ENCODE peak calls at places on chromosomes 1 and 21, in six cellular contexts. Z, M, D, B, W and P are unnamed samples.

GRCh38 chr1:66685265-66685664 is 67.0 kb upstream of the DYNLT5 start:
- DNase-seq in Z (no peak), M (peak), D (no peak), B (no peak), W (no peak), P (peak)

GRCh38 chr1:157189096-157189495 is 50.9 kb upstream of the ETV3 start:
- DNase-seq in Z (no peak), M (no peak), D (no peak), B (no peak), W (no peak), P (no peak)

GRCh38 chr1:177983824-177984528 is 14.1 kb upstream of the SEC16B start:
- DNase-seq in Z (peak), M (peak), D (peak), B (peak), W (peak), P (peak)

GRCh38 chr1:230153655-230154296 is 86.7 kb downstream of the GALNT2 start:
- DNase-seq in Z (no peak), M (peak), D (peak), B (no peak), W (peak), P (peak)

GRCh38 chr1:68953316-68953715 is 456.4 kb upstream of the DEPDC1 start:
- DNase-seq in Z (no peak), M (no peak), D (no peak), B (no peak), W (no peak), P (peak)

GRCh38 chr21:41043008-41043407 is 125.0 kb upstream of the BACE2 start:
- DNase-seq in Z (no peak), M (no peak), D (no peak), B (no peak), W (no peak), P (no peak)

GRCh38 chr1:3384407-3384806 is 70.1 kb upstream of the ARHGEF16 start:
- DNase-seq in Z (no peak), M (no peak), D (no peak), B (no peak), W (no peak), P (no peak)

GRCh38 chr1:228850141-228851100 is 115.1 kb downstream of the RHOU start:
- DNase-seq in Z (no peak), M (no peak), D (no peak), B (no peak), W (no peak), P (no peak)

GRCh38 chr21:23853796-23854379 is 1753.4 kb downstream of the MRPL39 start:
- DNase-seq in Z (peak), M (peak), D (peak), B (no peak), W (peak), P (peak)

GRCh38 chr1:201543871-201544521 is 5.1 kb downstream of the NAV1 start:
- DNase-seq in Z (no peak), M (no peak), D (peak), B (no peak), W (no peak), P (no peak)

GRCh38 chr21:28791595-28792282 is 200.9 kb downstream of the LTN1 start:
- DNase-seq in Z (no peak), M (no peak), D (no peak), B (no peak), W (no peak), P (no peak)

GRCh38 chr1:110112143-110112542 is at the start of gene UBL4B:
- DNase-seq in Z (no peak), M (no peak), D (no peak), B (no peak), W (no peak), P (no peak)

GRCh38 chr1:77031101-77031662 is 163.9 kb downstream of the ST6GALNAC5 start:
- DNase-seq in Z (no peak), M (peak), D (peak), B (peak), W (peak), P (peak)

GRCh38 chr1:201714542-201715276 is 114.2 kb upstream of the IPO9 start:
- DNase-seq in Z (no peak), M (peak), D (peak), B (peak), W (peak), P (peak)

GRCh38 chr1:48030696-48031365 is 33.6 kb upstream of the TRABD2B start:
- DNase-seq in Z (no peak), M (no peak), D (no peak), B (no peak), W (no peak), P (no peak)

GRCh38 chr1:213070399-213070798 is 19.4 kb downstream of the RPS6KC1 start:
- DNase-seq in Z (peak), M (peak), D (peak), B (no peak), W (peak), P (peak)

GRCh38 chr1:20742671-20743070 is 10.2 kb upstream of the SH2D5 start:
- DNase-seq in Z (no peak), M (no peak), D (no peak), B (no peak), W (no peak), P (peak)

GRCh38 chr1:225318706-225319575 is 108.9 kb downstream of the LBR start:
- DNase-seq in Z (peak), M (peak), D (peak), B (peak), W (peak), P (peak)

GRCh38 chr1:220928725-220929297 is 49.6 kb downstream of the HLX start:
- DNase-seq in Z (no peak), M (no peak), D (no peak), B (no peak), W (no peak), P (peak)

GRCh38 chr1:172390620-172391491 is 29.6 kb upstream of the C1orf105 start:
- DNase-seq in Z (no peak), M (no peak), D (no peak), B (no peak), W (peak), P (no peak)

GRCh38 chr1:200279810-200280411 is 129.9 kb downstream of the ZNF281 start:
- DNase-seq in Z (peak), M (peak), D (peak), B (no peak), W (peak), P (peak)

GRCh38 chr1:172293379-172293778 is 127.1 kb upstream of the C1orf105 start:
- DNase-seq in Z (no peak), M (peak), D (peak), B (no peak), W (no peak), P (no peak)

GRCh38 chr1:970973-971730 is 4.9 kb downstream of the PLEKHN1 start:
- DNase-seq in Z (no peak), M (no peak), D (no peak), B (no peak), W (peak), P (no peak)

GRCh38 chr1:107974090-107974489 is 9.1 kb upstream of the VAV3 start:
- DNase-seq in Z (no peak), M (no peak), D (no peak), B (no peak), W (no peak), P (no peak)

GRCh38 chr1:44406761-44407429 is 1.8 kb downstream of the RNF220 start:
- DNase-seq in Z (peak), M (no peak), D (no peak), B (no peak), W (no peak), P (no peak)

GRCh38 chr1:44408181-44409018 is 3.3 kb downstream of the RNF220 start:
- DNase-seq in Z (no peak), M (no peak), D (peak), B (no peak), W (no peak), P (no peak)

GRCh38 chr1:44407430-44408180 is 2.5 kb downstream of the RNF220 start:
- DNase-seq in Z (peak), M (no peak), D (no peak), B (no peak), W (no peak), P (no peak)

GRCh38 chr1:44409741-44410140 is 4.7 kb downstream of the RNF220 start:
- DNase-seq in Z (no peak), M (no peak), D (no peak), B (no peak), W (no peak), P (no peak)

DNA sequence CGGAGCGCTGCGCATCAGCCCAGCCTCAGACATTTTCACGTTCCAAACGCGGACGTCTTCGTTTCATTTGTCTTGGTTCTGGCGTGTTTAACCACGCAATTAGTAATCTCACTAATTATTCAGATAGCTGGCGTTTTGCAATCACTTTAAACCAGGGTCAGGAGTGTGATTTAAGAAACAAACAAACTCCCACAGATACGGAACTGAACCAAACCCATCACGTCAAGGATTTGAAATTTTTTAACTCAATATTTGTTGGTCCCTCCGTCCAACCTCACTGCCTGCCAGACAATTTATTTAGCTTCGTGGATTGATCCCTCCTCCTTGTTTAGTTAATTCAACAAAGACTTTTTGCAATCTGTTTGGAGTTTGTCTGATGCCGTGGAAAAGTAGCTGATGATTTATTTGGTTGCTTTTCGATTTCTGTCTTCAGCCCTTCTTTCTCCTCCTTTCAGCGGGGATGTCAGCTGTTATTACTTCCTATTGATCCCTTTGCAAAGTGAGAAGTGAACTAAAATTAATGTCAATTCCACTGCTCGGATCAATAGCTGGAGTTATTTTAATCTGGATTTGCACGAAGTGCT is 4.1 kb downstream of the RNF220 start:
- DNase-seq in Z (no peak), M (no peak), D (no peak), B (no peak), W (no peak), P (no peak)
- TF ChIP-seq CTCF in Z (no peak), M (no peak), D (no peak), B (no peak), W (no peak), P (no peak)

GRCh38 chr1:46399307-46399706 is 5.2 kb downstream of the FAAH start:
- DNase-seq in Z (peak), M (no peak), D (no peak), B (no peak), W (no peak), P (no peak)

GRCh38 chr1:46393510-46393909 is 607 bp upstream of the FAAH start:
- DNase-seq in Z (peak), M (no peak), D (no peak), B (no peak), W (no peak), P (no peak)

GRCh38 chr1:46394872-46395465 is 852 bp downstream of the FAAH start:
- DNase-seq in Z (no peak), M (no peak), D (no peak), B (no peak), W (no peak), P (peak)

GRCh38 chr1:46396429-46397398 is 2.6 kb downstream of the FAAH start:
- DNase-seq in Z (peak), M (no peak), D (no peak), B (no peak), W (peak), P (no peak)

GRCh38 chr1:46394108-46394871 is at the start of gene FAAH:
- DNase-seq in Z (peak), M (peak), D (peak), B (peak), W (peak), P (peak)
- H3K4me3 ChIP-seq in Z (no peak), M (peak), D (peak), B (peak), W (peak), P (no peak)

DNA sequence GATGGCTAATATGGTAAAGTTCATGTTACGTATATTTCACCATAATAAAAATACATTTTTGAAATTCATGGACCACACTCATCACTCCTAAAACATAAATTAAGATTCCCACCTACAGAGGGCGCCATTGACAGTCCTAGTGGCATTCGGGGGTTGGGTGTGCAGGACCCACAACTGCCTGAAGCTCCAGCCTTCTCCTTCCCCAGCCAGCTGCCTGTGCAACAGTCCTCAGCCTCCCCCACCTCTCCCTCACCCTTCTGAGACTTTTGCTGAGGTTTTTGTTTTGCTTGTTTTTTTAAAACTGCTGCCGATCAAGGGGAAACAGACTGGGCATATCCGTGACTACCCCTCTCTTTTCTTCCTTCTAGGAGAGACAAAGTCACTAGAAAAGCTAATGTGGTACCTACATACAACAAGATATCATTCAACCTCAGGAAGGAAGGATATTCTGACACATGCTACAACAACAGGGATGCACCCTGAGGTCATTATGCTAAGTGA is 9.3 kb upstream of the EVA1C start:
- DNase-seq in Z (peak), M (peak), D (peak), B (no peak), W (peak), P (peak)
- TF ChIP-seq CTCF in Z (peak), M (peak), D (peak), B (peak), W (peak), P (peak)

GRCh38 chr21:18356801-18357200 is 46.8 kb downstream of the TMPRSS15 start:
- DNase-seq in Z (no peak), M (no peak), D (no peak), B (no peak), W (no peak), P (no peak)
- H3K4me3 ChIP-seq in Z (no peak), M (no peak), D (no peak), B (no peak), W (no peak), P (no peak)

GRCh38 chr1:31714442-31715096 is 10.8 kb upstream of the COL16A1 start:
- DNase-seq in Z (peak), M (peak), D (peak), B (no peak), W (peak), P (peak)

GRCh38 chr1:31715873-31716220 is 12.0 kb upstream of the COL16A1 start:
- DNase-seq in Z (peak), M (no peak), D (no peak), B (no peak), W (no peak), P (no peak)

GRCh38 chr1:31715097-31715872 is 11.5 kb upstream of the COL16A1 start:
- DNase-seq in Z (peak), M (peak), D (peak), B (no peak), W (peak), P (peak)

GRCh38 chr1:31712041-31712440 is 8.2 kb upstream of the COL16A1 start:
- DNase-seq in Z (no peak), M (peak), D (peak), B (no peak), W (no peak), P (no peak)

DNA sequence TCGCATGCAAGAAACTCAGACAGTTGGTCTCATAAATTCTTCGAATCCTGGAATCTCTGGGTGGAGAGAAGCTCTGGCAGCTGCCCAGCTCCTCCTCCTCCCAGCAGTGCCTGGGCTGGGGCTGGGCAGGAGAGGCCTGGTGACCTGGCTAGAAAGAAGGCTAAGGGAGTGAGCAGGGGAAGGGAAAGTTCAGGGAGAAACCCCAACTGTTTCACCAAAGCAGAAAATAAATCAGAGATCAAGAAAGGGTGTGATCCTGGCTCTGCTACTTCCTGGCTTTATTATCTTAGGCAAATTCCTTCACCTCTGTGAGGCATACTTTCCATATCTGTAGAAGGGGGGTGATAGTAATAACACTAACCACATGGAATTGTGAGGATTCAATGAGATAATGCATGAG is 8.8 kb upstream of the COL16A1 start:
- DNase-seq in Z (no peak), M (peak), D (peak), B (no peak), W (peak), P (peak)
- TF ChIP-seq CTCF in Z (no peak), M (no peak), D (no peak), B (no peak), W (no peak), P (no peak)

GRCh38 chr1:36522461-36523229 is 39.9 kb upstream of the CSF3R start:
- DNase-seq in Z (no peak), M (no peak), D (no peak), B (no peak), W (no peak), P (no peak)

GRCh38 chr1:36522021-36522420 is 39.3 kb upstream of the CSF3R start:
- DNase-seq in Z (no peak), M (no peak), D (no peak), B (no peak), W (no peak), P (no peak)

GRCh38 chr1:36520056-36520455 is 37.3 kb upstream of the CSF3R start:
- DNase-seq in Z (no peak), M (no peak), D (no peak), B (no peak), W (no peak), P (no peak)

GRCh38 chr1:36523230-36523495 is 40.5 kb upstream of the CSF3R start:
- DNase-seq in Z (no peak), M (no peak), D (no peak), B (no peak), W (no peak), P (no peak)

DNA sequence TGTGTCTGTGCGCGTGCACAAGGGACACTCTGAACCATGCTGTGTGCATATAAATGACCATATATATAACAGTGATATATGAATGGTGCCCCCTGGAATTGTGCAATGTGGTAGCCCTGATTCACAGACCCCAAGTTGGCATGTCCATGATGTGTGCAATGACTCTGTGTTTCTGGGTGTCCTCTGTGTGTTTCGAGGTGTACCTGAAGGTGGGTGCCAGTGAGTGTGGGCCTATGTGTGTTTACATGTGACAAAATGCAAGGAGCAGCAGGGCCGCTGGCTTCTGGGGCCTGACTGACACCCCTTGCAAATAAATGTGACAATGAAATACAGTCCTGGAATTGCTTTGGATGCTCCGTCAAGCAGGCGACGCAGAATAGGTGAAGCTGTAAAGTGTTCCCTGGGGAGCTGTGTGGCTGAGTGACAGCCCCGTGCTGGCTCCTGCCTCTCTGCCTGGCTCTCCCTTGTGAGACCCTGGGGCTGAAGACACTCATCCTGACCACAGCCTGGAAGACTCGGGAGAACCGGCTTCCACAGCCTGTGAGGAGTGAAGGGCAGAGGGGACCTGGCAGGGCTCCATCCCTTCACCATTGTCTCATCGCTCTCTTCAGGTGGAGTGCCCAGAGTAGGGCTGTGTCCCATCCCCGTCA is 38.2 kb upstream of the CSF3R start:
- DNase-seq in Z (no peak), M (no peak), D (no peak), B (no peak), W (no peak), P (no peak)
- H3K4me3 ChIP-seq in Z (no peak), M (no peak), D (no peak), B (no peak), W (no peak), P (no peak)

DNA sequence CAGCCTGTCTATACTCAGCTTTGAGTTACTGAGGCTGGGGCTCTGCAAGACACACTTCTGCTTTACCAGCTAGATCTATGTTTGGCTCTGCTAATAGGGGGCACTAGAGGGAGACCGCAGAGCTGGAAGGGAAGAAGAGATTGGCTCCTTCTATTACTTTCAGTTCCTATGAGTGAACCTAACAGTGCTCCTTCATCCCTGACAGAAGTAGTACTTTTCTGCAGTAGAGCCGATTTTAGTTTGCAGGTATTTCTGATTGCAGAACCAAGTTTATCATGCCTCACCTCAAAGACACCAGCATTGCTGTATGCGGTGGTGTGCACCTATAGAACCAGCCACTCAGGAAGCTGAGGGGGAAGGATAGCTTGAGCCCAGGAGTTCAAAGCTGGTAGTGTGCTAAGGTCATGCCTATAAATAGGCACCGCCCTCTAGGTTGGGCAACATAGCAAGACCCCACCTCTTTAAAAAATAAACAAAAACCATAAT is 5.7 kb upstream of the ZDHHC18 start:
- DNase-seq in Z (no peak), M (no peak), D (no peak), B (no peak), W (no peak), P (no peak)
- TF ChIP-seq CTCF in Z (no peak), M (no peak), D (peak), B (peak), W (no peak), P (no peak)

GRCh38 chr1:41371630-41372599 is 10.7 kb downstream of the FOXO6 start:
- DNase-seq in Z (peak), M (no peak), D (no peak), B (no peak), W (no peak), P (no peak)
- H3K4me3 ChIP-seq in Z (no peak), M (no peak), D (no peak), B (no peak), W (no peak), P (no peak)

DNA sequence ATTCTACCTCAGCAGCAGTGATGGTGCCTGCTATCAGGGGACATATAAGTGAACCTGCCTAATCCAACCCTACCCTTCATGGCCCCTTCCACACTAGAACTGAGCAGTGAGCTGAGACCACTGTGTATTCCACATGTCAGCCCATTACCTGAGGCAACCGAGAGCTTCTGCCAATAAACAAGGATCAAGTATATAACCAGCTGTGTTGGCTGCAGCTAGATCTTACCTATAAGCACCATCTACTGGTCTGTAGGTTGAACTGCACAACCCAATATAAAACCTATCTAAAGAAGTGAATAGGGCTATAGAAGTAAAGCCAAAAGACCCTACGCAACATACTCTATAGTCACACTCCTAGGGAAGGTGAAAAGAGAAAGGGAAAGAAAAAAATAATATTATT is 376.9 kb downstream of the HHIPL2 start:
- DNase-seq in Z (peak), M (peak), D (peak), B (peak), W (peak), P (peak)
- TF ChIP-seq CTCF in Z (peak), M (peak), D (peak), B (peak), W (peak), P (peak)